ENCODE peak calls at places on chromosomes 2 and 18, in nine cellular contexts. O is cardiac muscle cell; G is A549; Q is H9; J is upper lobe of right lung; Z is psoas muscle; K is coronary artery; U is CD8-positive, alpha-beta T cell; X is body of pancreas. H is an unnamed sample.

GRCh38 chr2:195370167-195370943 is 286.7 kb upstream of the SLC39A10 start:
- DNase-seq in J (no peak), K (no peak), X (no peak), Z (no peak), G (no peak), O (no peak), Q (no peak), U (no peak), H (no peak)

GRCh38 chr2:60882971-60883753 is 1.8 kb downstream of the REL start:
- DNase-seq in Q (no peak), J (no peak), X (peak), Z (no peak), O (peak), U (peak), K (no peak), G (no peak), H (peak)

GRCh38 chr2:164896226-164896625 is 54.6 kb upstream of the COBLL1 start:
- DNase-seq in X (no peak), Q (no peak), G (no peak), O (no peak), K (no peak), U (no peak), J (no peak), Z (no peak), H (no peak)

GRCh38 chr2:128003463-128003862 is 24.4 kb downstream of the SAP130 start:
- DNase-seq in X (no peak), K (no peak), J (no peak), G (no peak), Z (no peak), U (no peak), O (no peak), Q (no peak), H (no peak)

GRCh38 chr2:66772618-66773017 is 337.7 kb downstream of the MEIS1 start:
- DNase-seq in X (peak), J (no peak), K (no peak), Z (no peak), U (no peak), Q (no peak), G (no peak), O (no peak), H (no peak)

GRCh38 chr2:43276962-43277383 is 50.6 kb upstream of the ZFP36L2 start:
- DNase-seq in G (no peak), Z (no peak), Q (no peak), J (no peak), X (peak), K (no peak), U (no peak), O (no peak), H (no peak)

GRCh38 chr2:127046579-127046978 is 60.4 kb downstream of the BIN1 start:
- DNase-seq in Q (peak), X (peak), Z (peak), J (no peak), O (no peak), K (peak), U (no peak), G (no peak), H (no peak)

GRCh38 chr2:53450885-53451284 is 316.7 kb upstream of the CHAC2 start:
- DNase-seq in O (no peak), G (no peak), X (peak), Z (no peak), K (no peak), U (no peak), J (no peak), Q (no peak), H (no peak)

GRCh38 chr2:67782443-67782842 is 280.4 kb downstream of the C1D start:
- DNase-seq in Q (no peak), Z (no peak), O (no peak), K (no peak), U (no peak), G (no peak), X (peak), J (no peak), H (no peak)

GRCh38 chr2:98463988-98464771 is 19.5 kb downstream of the INPP4A start:
- DNase-seq in J (no peak), G (no peak), K (no peak), Q (no peak), U (peak), O (no peak), X (no peak), Z (no peak), H (no peak)

GRCh38 chr18:68557183-68557582 is 157.7 kb downstream of the TMX3 start:
- DNase-seq in Q (no peak), O (no peak), U (no peak), K (no peak), J (no peak), G (no peak), Z (no peak), X (no peak), H (no peak)

GRCh38 chr2:239271471-239272255 is 129.2 kb downstream of the HDAC4 start:
- DNase-seq in O (no peak), Q (no peak), J (no peak), K (peak), Z (no peak), G (no peak), U (peak), X (peak), H (no peak)

GRCh38 chr2:68357608-68358337 is 7.3 kb upstream of the PLEK start:
- DNase-seq in X (peak), G (peak), J (no peak), U (no peak), O (peak), Z (peak), K (no peak), Q (peak), H (peak)

GRCh38 chr2:197249771-197250397 is 60.7 kb downstream of the ANKRD44 start:
- DNase-seq in U (no peak), X (no peak), O (no peak), K (no peak), G (no peak), J (no peak), Q (no peak), Z (no peak), H (no peak)

GRCh38 chr2:100765481-100765880 is 54.5 kb upstream of the NPAS2 start:
- DNase-seq in O (no peak), J (no peak), X (no peak), G (no peak), Z (no peak), Q (no peak), K (no peak), U (no peak), H (no peak)

GRCh38 chr2:120402508-120402907 is 56.6 kb downstream of the INHBB start:
- DNase-seq in Z (no peak), K (no peak), X (no peak), U (no peak), G (no peak), J (no peak), O (no peak), Q (no peak), H (no peak)

GRCh38 chr2:34102359-34102758 is 503.3 kb upstream of the FAM98A start:
- DNase-seq in G (no peak), O (no peak), U (no peak), Z (no peak), J (no peak), K (no peak), Q (no peak), X (no peak), H (no peak)

GRCh38 chr2:148027822-148028221 is 6.9 kb downstream of the MBD5 start:
- DNase-seq in U (no peak), X (no peak), K (no peak), G (no peak), O (no peak), Q (no peak), J (no peak), Z (no peak), H (no peak)

GRCh38 chr2:73009177-73009839 is 62.2 kb downstream of the SFXN5 start:
- DNase-seq in Z (no peak), J (no peak), G (no peak), Q (no peak), X (no peak), O (no peak), K (peak), U (no peak), H (no peak)

GRCh38 chr18:78878335-78878734 is 101.3 kb upstream of the SALL3 start:
- DNase-seq in X (no peak), J (no peak), G (no peak), Z (no peak), K (no peak), O (no peak), U (no peak), Q (no peak), H (no peak)

GRCh38 chr18:79608535-79608934 is 71.1 kb upstream of the CTDP1 start:
- DNase-seq in U (no peak), O (no peak), K (peak), J (peak), Z (no peak), X (no peak), Q (no peak), G (no peak), H (no peak)

GRCh38 chr2:49255325-49256023 is 101.2 kb upstream of the FSHR start:
- DNase-seq in U (no peak), O (peak), K (no peak), Q (no peak), Z (no peak), G (no peak), J (no peak), X (no peak), H (no peak)

GRCh38 chr2:46856336-46856735 is 59.3 kb downstream of the MCFD2 start:
- DNase-seq in Z (no peak), J (no peak), K (no peak), U (no peak), G (no peak), X (no peak), O (no peak), Q (no peak), H (no peak)

GRCh38 chr2:46855805-46856204 is 59.8 kb downstream of the MCFD2 start:
- DNase-seq in G (peak), X (no peak), K (no peak), U (no peak), O (no peak), J (no peak), Z (no peak), Q (no peak), H (no peak)

GRCh38 chr2:46858697-46859080 is 56.9 kb downstream of the MCFD2 start:
- DNase-seq in U (no peak), J (no peak), O (no peak), Q (no peak), K (no peak), G (no peak), Z (no peak), X (no peak), H (no peak)

GRCh38 chr2:46859482-46859881 is 56.1 kb downstream of the MCFD2 start:
- DNase-seq in Q (no peak), U (no peak), O (no peak), G (no peak), X (no peak), Z (no peak), J (no peak), K (no peak), H (no peak)

DNA sequence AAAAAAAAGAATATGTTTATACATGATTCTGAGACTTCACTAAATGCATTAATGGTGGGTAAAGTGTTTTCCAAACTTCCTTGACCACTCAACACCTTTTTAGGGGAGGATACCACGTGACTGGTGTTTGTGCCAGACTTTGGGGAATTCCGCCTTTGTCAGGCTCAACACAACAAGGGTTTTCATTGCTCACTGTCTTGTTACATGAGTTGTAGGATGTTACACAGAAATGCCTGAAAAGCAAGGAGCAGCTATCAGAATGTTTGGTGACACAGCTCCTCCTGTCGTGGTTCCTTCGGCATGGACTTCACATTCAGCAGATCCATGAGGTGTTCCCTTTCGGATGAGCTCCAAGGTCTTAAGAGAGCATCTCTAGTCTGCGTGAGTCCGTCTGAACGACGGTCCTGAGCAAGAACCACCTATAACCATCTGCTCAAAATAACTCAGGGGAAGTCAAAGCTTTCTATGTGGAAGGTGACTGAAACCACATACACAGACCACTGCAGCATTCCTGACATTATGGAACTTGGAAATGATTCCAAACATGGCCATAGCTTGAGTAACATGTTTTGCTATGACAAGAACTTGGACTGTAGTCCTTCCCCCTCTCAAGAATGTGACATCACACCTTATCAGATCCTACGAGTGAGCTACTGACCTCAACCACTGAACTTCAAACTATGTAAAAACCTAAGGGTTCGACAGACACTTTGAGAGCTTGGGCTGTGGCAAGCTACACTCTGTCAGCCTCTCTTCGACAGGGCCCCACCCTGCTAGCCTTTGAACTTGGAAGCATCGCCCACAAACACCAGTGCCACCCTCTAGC is 57.5 kb downstream of the MCFD2 start:
- DNase-seq in Q (no peak), Z (no peak), K (no peak), G (no peak), J (no peak), U (no peak), O (peak), X (no peak), H (no peak)
- H3K27ac ChIP-seq in Q (no peak), Z (no peak), K (no peak), G (peak), J (no peak), U (no peak), O (peak), X (no peak), H (no peak)

GRCh38 chr2:46313063-46313462 is 15.9 kb downstream of the EPAS1 start:
- DNase-seq in G (no peak), J (no peak), U (no peak), Z (no peak), X (no peak), K (no peak), O (no peak), Q (no peak), H (no peak)
- H3K27ac ChIP-seq in G (peak), J (peak), U (no peak), Z (no peak), X (peak), K (peak), O (no peak), Q (no peak), H (no peak)

DNA sequence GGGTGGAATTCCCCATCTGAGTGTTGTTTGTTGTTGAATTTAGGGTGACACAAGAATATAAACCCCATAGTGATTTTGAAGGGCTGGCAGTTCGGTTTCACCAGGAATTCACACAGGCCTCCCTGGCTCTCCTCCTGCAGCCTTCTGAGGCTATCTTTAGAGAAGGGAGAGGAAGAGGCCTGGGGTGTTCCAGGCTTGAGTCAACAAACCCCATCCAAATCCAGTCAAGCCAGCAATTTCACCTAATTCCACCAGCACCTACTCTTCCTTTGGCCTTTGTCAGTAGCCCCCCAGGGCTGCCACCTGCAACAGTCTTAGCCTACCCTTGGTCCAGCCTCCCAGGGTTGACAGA is 32.0 kb downstream of the MARCHF4 start:
- DNase-seq in J (no peak), O (no peak), X (no peak), Q (no peak), K (no peak), Z (no peak), G (no peak), U (no peak), H (no peak)
- H3K27ac ChIP-seq in J (no peak), O (no peak), X (no peak), Q (peak), K (no peak), Z (no peak), G (peak), U (no peak), H (no peak)

GRCh38 chr2:199458017-199458805 is 472 bp upstream of the SATB2 start:
- DNase-seq in Z (no peak), Q (peak), U (peak), J (peak), K (no peak), O (peak), G (peak), X (no peak), H (no peak)

GRCh38 chr2:199459286-199460100 is 1.8 kb upstream of the SATB2 start:
- DNase-seq in X (peak), Z (peak), O (peak), U (peak), G (peak), Q (peak), J (peak), K (peak), H (peak)

GRCh38 chr2:199457147-199458016 is at the start of gene SATB2:
- DNase-seq in U (no peak), Q (peak), K (no peak), J (peak), O (peak), X (no peak), Z (peak), G (peak), H (no peak)

GRCh38 chr2:199460101-199460671 is 2.4 kb upstream of the SATB2 start:
- DNase-seq in Q (no peak), G (no peak), K (no peak), O (no peak), X (no peak), U (no peak), Z (no peak), J (no peak), H (no peak)

DNA sequence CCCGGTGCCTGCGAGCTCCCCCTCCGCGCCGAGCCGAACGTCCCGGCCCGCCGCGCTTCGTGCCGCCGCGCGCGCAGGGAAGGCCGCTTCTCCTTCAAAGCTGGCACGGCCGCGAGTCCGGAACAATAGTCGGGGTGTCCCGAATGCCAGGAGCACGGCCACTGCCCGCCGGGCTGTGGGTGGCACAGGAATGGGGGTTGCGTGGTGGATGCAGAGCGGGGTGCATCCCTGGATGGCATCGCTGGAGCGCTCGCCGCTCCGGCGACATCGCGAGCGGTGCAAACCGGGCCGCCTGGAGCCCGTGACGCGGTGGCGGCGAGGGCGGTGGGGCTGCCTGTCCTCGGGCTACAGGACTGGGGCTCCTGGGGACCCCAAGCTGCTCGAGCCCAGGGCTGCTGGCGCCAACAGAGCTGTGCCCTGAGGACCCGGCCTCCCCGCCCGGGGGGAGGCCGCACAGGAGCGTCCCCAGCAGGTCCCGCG is 1.1 kb upstream of the SATB2 start:
- DNase-seq in X (no peak), U (peak), J (no peak), K (peak), Q (no peak), O (no peak), G (no peak), Z (peak), H (no peak)
- H3K27ac ChIP-seq in X (peak), U (no peak), J (peak), K (peak), Q (no peak), O (no peak), G (peak), Z (peak), H (peak)

DNA sequence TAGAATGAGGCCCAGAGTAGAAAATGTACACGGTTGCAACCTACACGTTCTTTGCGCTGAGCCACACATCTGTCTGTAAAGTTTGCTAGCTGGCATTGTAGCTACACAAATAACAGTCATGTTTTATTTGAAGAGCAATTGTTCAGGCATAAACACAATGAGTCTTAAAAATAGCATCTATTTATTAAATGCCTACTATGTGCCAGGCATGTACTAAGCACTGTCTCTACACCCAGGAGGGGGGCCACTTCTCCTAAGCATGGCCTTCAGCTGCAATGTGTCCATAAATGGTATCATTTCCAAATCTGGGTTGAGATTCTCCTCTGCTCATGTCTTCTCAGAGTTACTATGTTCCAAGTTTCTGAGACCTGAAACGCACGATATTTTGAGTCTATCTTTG is 156.1 kb upstream of the LMAN1 start:
- DNase-seq in G (no peak), Q (no peak), U (no peak), K (no peak), X (no peak), J (no peak), O (no peak), Z (no peak), H (no peak)
- H3K27ac ChIP-seq in G (no peak), Q (no peak), U (no peak), K (no peak), X (no peak), J (no peak), O (peak), Z (no peak), H (no peak)

GRCh38 chr2:223100061-223100511 is 48.1 kb downstream of the KCNE4 start:
- DNase-seq in O (no peak), X (peak), K (peak), Q (no peak), G (no peak), U (no peak), J (no peak), Z (peak), H (no peak)

GRCh38 chr2:223104336-223104735 is 52.3 kb downstream of the KCNE4 start:
- DNase-seq in Z (no peak), Q (no peak), J (no peak), O (no peak), K (no peak), G (no peak), U (no peak), X (no peak), H (no peak)

GRCh38 chr2:223099561-223099960 is 47.6 kb downstream of the KCNE4 start:
- DNase-seq in Z (no peak), O (no peak), U (no peak), K (no peak), Q (no peak), G (no peak), X (no peak), J (no peak), H (no peak)

GRCh38 chr2:223102040-223102899 is 50.3 kb downstream of the KCNE4 start:
- DNase-seq in O (no peak), J (no peak), X (no peak), Z (no peak), K (no peak), G (no peak), U (no peak), Q (no peak), H (no peak)

GRCh38 chr2:223101340-223102039 is 49.5 kb downstream of the KCNE4 start:
- DNase-seq in Z (no peak), K (no peak), J (no peak), O (peak), X (peak), U (no peak), G (peak), Q (peak), H (no peak)
- H3K27ac ChIP-seq in Z (no peak), K (no peak), J (no peak), O (no peak), X (peak), U (no peak), G (peak), Q (no peak), H (no peak)

GRCh38 chr2:222807431-222807830 is 53.4 kb upstream of the ACSL3 start:
- DNase-seq in U (no peak), Q (no peak), X (no peak), O (no peak), Z (no peak), J (no peak), K (no peak), G (no peak), H (no peak)
- H3K27ac ChIP-seq in U (no peak), Q (no peak), X (no peak), O (peak), Z (peak), J (no peak), K (no peak), G (no peak), H (no peak)

H was measured in substantia nigra.